ENCODE peak calls at places on chromosomes 11 and 22, in four cellular contexts. A is lower leg skin, Q is type B pancreatic cell, V is NCI-H1105 treated with DMSO at 0.1 percent for 48 hours. J is an unnamed sample.

GRCh38 chr11:132116516-132116915 is 746.1 kb downstream of the NTM start:
- DNase-seq in A (no peak), Q (no peak), V (no peak), J (no peak)

GRCh38 chr11:133570376-133570775 is 38.1 kb upstream of the OPCML start:
- DNase-seq in A (no peak), Q (no peak), V (peak), J (no peak)

GRCh38 chr11:93814966-93815633 is 31.0 kb downstream of the MED17 start:
- DNase-seq in A (no peak), Q (no peak), V (no peak), J (no peak)

GRCh38 chr11:65821107-65821506 is 12.7 kb upstream of the SNX32 start:
- DNase-seq in A (no peak), Q (no peak), V (no peak), J (peak)

GRCh38 chr11:118602331-118602730 is 5.1 kb upstream of the PHLDB1 start:
- DNase-seq in A (no peak), Q (no peak), V (no peak), J (no peak)

GRCh38 chr22:47089796-47090460 is 327.5 kb downstream of the TBC1D22A start:
- DNase-seq in A (peak), Q (no peak), V (no peak), J (no peak)

GRCh38 chr11:95968585-95968984 is 44.7 kb upstream of the MTMR2 start:
- DNase-seq in A (no peak), Q (no peak), V (no peak), J (no peak)

GRCh38 chr22:42296381-42296853 is 26.0 kb upstream of the TCF20 start:
- DNase-seq in A (no peak), Q (no peak), V (peak), J (peak)

GRCh38 chr11:111039982-111040381 is 205.5 kb upstream of the POU2AF2 start:
- DNase-seq in A (no peak), Q (no peak), V (no peak), J (no peak)

GRCh38 chr22:46352691-46353386 is 17.3 kb downstream of the TRMU start:
- DNase-seq in A (no peak), Q (no peak), V (no peak), J (peak)

GRCh38 chr11:6259638-6260019 is at the start of gene CCKBR:
- DNase-seq in A (no peak), Q (no peak), V (peak), J (peak)

GRCh38 chr11:67347964-67348749 is 5.2 kb downstream of the POLD4 start:
- DNase-seq in A (no peak), Q (no peak), V (no peak), J (no peak)

GRCh38 chr11:83836883-83837654 is 550.9 kb upstream of the CCDC90B start:
- DNase-seq in A (no peak), Q (no peak), V (peak), J (peak)

GRCh38 chr11:119404872-119405271 is 18.1 kb downstream of the THY1 start:
- DNase-seq in A (no peak), Q (no peak), V (no peak), J (no peak)

GRCh38 chr11:88206746-88207145 is 31.5 kb upstream of the RAB38 start:
- DNase-seq in A (no peak), Q (no peak), V (no peak), J (no peak)

GRCh38 chr11:61120865-61121831 is 18.9 kb downstream of the CD5 start:
- DNase-seq in A (no peak), Q (no peak), V (no peak), J (no peak)

GRCh38 chr11:35953081-35953480 is 9.2 kb downstream of the LDLRAD3 start:
- DNase-seq in A (peak), Q (no peak), V (no peak), J (no peak)

GRCh38 chr11:73327812-73328364 is 19.8 kb downstream of the ARHGEF17 start:
- DNase-seq in A (no peak), Q (no peak), V (no peak), J (no peak)

GRCh38 chr11:6927030-6927617 is 898 bp downstream of the ZNF215 start:
- DNase-seq in A (no peak), Q (no peak), V (peak), J (peak)

GRCh38 chr11:58127350-58127749 is 2.0 kb upstream of the OR9I1 start:
- DNase-seq in A (no peak), Q (no peak), V (no peak), J (no peak)